ENCODE peak calls at places on chromosomes 3 and 15, in eight cellular contexts. One of them, this sample, is unnamed.

GRCh38 chr15:88747626-88748025 is 55.6 kb upstream of the ACAN start:
- DNase-seq in HepG2: no peak
- DNase-seq in HCT116: no peak
- DNase-seq in H1: no peak
- DNase-seq in A549: no peak
- DNase-seq in NB4: no peak
- DNase-seq in K562: no peak
- DNase-seq in GM12878: no peak
- DNase-seq in this sample: no peak

GRCh38 chr3:81434171-81434570 is 327.3 kb downstream of the GBE1 start:
- DNase-seq in HepG2: no peak
- DNase-seq in HCT116: no peak
- DNase-seq in H1: no peak
- DNase-seq in A549: no peak
- DNase-seq in NB4: no peak
- DNase-seq in K562: no peak
- DNase-seq in GM12878: no peak
- DNase-seq in this sample: no peak

GRCh38 chr3:43755511-43756200 is 64.9 kb downstream of the ABHD5 start:
- DNase-seq in HepG2: no peak
- DNase-seq in HCT116: no peak
- DNase-seq in H1: no peak
- DNase-seq in A549: no peak
- DNase-seq in NB4: no peak
- DNase-seq in K562: no peak
- DNase-seq in GM12878: no peak
- DNase-seq in this sample: no peak

GRCh38 chr15:95932141-95932540 is 398.4 kb upstream of the NR2F2 start:
- DNase-seq in HepG2: no peak
- DNase-seq in HCT116: no peak
- DNase-seq in H1: no peak
- DNase-seq in A549: no peak
- DNase-seq in NB4: no peak
- DNase-seq in K562: no peak
- DNase-seq in GM12878: no peak
- DNase-seq in this sample: no peak

GRCh38 chr15:85849946-85850345 is 55.2 kb upstream of the KLHL25 start:
- DNase-seq in HepG2: no peak
- DNase-seq in HCT116: no peak
- DNase-seq in H1: no peak
- DNase-seq in A549: no peak
- DNase-seq in NB4: no peak
- DNase-seq in K562: no peak
- DNase-seq in GM12878: no peak
- DNase-seq in this sample: no peak

GRCh38 chr3:44030690-44031344 is 210.9 kb upstream of the TOPAZ1 start:
- DNase-seq in HepG2: no peak
- DNase-seq in HCT116: no peak
- DNase-seq in H1: no peak
- DNase-seq in A549: no peak
- DNase-seq in NB4: no peak
- DNase-seq in K562: no peak
- DNase-seq in GM12878: no peak
- DNase-seq in this sample: no peak

GRCh38 chr15:101003706-101004105 is 84.5 kb downstream of the LRRK1 start:
- DNase-seq in HepG2: no peak
- DNase-seq in HCT116: no peak
- DNase-seq in H1: no peak
- DNase-seq in A549: no peak
- DNase-seq in NB4: no peak
- DNase-seq in K562: no peak
- DNase-seq in GM12878: no peak
- DNase-seq in this sample: no peak

GRCh38 chr3:149438981-149439380 is 35.5 kb upstream of the TM4SF4 start:
- DNase-seq in HepG2: no peak
- DNase-seq in HCT116: no peak
- DNase-seq in H1: no peak
- DNase-seq in A549: no peak
- DNase-seq in NB4: no peak
- DNase-seq in K562: no peak
- DNase-seq in GM12878: no peak
- DNase-seq in this sample: no peak

GRCh38 chr3:50515565-50516047 is 12.2 kb upstream of the CACNA2D2 start:
- DNase-seq in HepG2: peak
- DNase-seq in HCT116: no peak
- DNase-seq in H1: no peak
- DNase-seq in A549: no peak
- DNase-seq in NB4: peak
- DNase-seq in K562: peak
- DNase-seq in GM12878: no peak
- DNase-seq in this sample: peak

GRCh38 chr3:192827208-192827607 is 90.4 kb downstream of the MB21D2 start:
- DNase-seq in HepG2: no peak
- DNase-seq in HCT116: no peak
- DNase-seq in H1: no peak
- DNase-seq in A549: no peak
- DNase-seq in NB4: no peak
- DNase-seq in K562: no peak
- DNase-seq in GM12878: no peak
- DNase-seq in this sample: no peak

GRCh38 chr15:40081691-40082194 is 26.9 kb downstream of the BMF start:
- DNase-seq in HepG2: peak
- DNase-seq in HCT116: no peak
- DNase-seq in H1: no peak
- DNase-seq in A549: no peak
- DNase-seq in NB4: peak
- DNase-seq in K562: peak
- DNase-seq in GM12878: no peak
- DNase-seq in this sample: peak

GRCh38 chr3:142319094-142319493 is 93.7 kb upstream of the GK5 start:
- DNase-seq in HepG2: peak
- DNase-seq in HCT116: no peak
- DNase-seq in H1: no peak
- DNase-seq in A549: no peak
- DNase-seq in NB4: no peak
- DNase-seq in K562: peak
- DNase-seq in GM12878: no peak
- DNase-seq in this sample: no peak

GRCh38 chr15:31308185-31308639 is 18.4 kb upstream of the KLF13 start:
- DNase-seq in HepG2: no peak
- DNase-seq in HCT116: no peak
- DNase-seq in H1: no peak
- DNase-seq in A549: no peak
- DNase-seq in NB4: peak
- DNase-seq in K562: no peak
- DNase-seq in GM12878: no peak
- DNase-seq in this sample: peak

GRCh38 chr3:14633819-14634424 is 17.6 kb upstream of the CCDC174 start:
- DNase-seq in HepG2: peak
- DNase-seq in HCT116: peak
- DNase-seq in H1: no peak
- DNase-seq in A549: peak
- DNase-seq in NB4: peak
- DNase-seq in K562: peak
- DNase-seq in GM12878: peak
- DNase-seq in this sample: peak

GRCh38 chr3:190122198-190122771 is 1.6 kb upstream of the P3H2 start:
- DNase-seq in HepG2: no peak
- DNase-seq in HCT116: no peak
- DNase-seq in H1: no peak
- DNase-seq in A549: no peak
- DNase-seq in NB4: no peak
- DNase-seq in K562: no peak
- DNase-seq in GM12878: no peak
- DNase-seq in this sample: no peak

GRCh38 chr3:194906970-194907629 is 221.4 kb downstream of the FAM43A start:
- DNase-seq in HepG2: no peak
- DNase-seq in HCT116: no peak
- DNase-seq in H1: no peak
- DNase-seq in A549: no peak
- DNase-seq in NB4: peak
- DNase-seq in K562: no peak
- DNase-seq in GM12878: no peak
- DNase-seq in this sample: no peak

GRCh38 chr15:79221696-79222095 is 60.8 kb upstream of the ANKRD34C start:
- DNase-seq in HepG2: no peak
- DNase-seq in HCT116: no peak
- DNase-seq in H1: no peak
- DNase-seq in A549: no peak
- DNase-seq in NB4: no peak
- DNase-seq in K562: no peak
- DNase-seq in GM12878: no peak
- DNase-seq in this sample: no peak

GRCh38 chr3:112770026-112770626 is 76.5 kb downstream of the CD200R1L start:
- DNase-seq in HepG2: no peak
- DNase-seq in HCT116: peak
- DNase-seq in H1: peak
- DNase-seq in A549: no peak
- DNase-seq in NB4: peak
- DNase-seq in K562: peak
- DNase-seq in GM12878: no peak
- DNase-seq in this sample: peak

GRCh38 chr3:20772869-20773268 is 586.9 kb upstream of the SGO1 start:
- DNase-seq in HepG2: peak
- DNase-seq in HCT116: no peak
- DNase-seq in H1: no peak
- DNase-seq in A549: no peak
- DNase-seq in NB4: no peak
- DNase-seq in K562: no peak
- DNase-seq in GM12878: no peak
- DNase-seq in this sample: no peak

GRCh38 chr15:77021803-77022381 is 27.0 kb downstream of the PSTPIP1 start:
- DNase-seq in HepG2: no peak
- DNase-seq in HCT116: no peak
- DNase-seq in H1: no peak
- DNase-seq in A549: no peak
- DNase-seq in NB4: peak
- DNase-seq in K562: no peak
- DNase-seq in GM12878: no peak
- DNase-seq in this sample: no peak

GRCh38 chr3:175335229-175335628 is 476.1 kb downstream of the NAALADL2 start:
- DNase-seq in HepG2: no peak
- DNase-seq in HCT116: no peak
- DNase-seq in H1: no peak
- DNase-seq in A549: no peak
- DNase-seq in NB4: no peak
- DNase-seq in K562: no peak
- DNase-seq in GM12878: no peak
- DNase-seq in this sample: no peak

GRCh38 chr15:42344763-42345162 is 14.5 kb upstream of the CAPN3 start:
- DNase-seq in HepG2: no peak
- DNase-seq in HCT116: no peak
- DNase-seq in H1: no peak
- DNase-seq in A549: no peak
- DNase-seq in NB4: peak
- DNase-seq in K562: no peak
- DNase-seq in GM12878: no peak
- DNase-seq in this sample: no peak
- TF ChIP-seq MAX in HepG2: no peak
- TF ChIP-seq MAX in HCT116: no peak
- TF ChIP-seq MAX in H1: no peak
- TF ChIP-seq MAX in A549: no peak
- TF ChIP-seq MAX in NB4: no peak
- TF ChIP-seq MAX in K562: no peak
- TF ChIP-seq MAX in GM12878: no peak
- TF ChIP-seq MAX in this sample: no peak

DNA sequence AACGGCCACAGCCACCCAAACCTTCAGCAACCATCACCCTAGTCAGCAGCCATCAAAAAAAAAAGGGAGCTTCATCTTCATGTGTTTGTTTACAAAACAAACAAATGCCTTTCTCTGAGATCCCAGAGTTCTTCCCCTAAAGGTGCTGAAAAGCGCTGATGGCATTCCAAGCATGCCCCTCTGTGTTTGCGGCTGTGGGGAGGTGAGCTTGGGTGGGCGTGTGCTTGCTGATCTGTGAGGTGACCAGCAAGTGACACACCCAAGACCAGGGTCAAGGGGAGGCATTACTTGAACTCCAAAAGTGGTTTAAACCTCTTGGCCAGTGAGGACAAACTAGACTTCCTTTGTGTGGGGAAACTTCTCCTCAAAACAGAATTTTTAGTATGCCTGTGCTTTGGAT is 81.5 kb downstream of the DHX36 start:
- DNase-seq in HepG2: no peak
- DNase-seq in HCT116: no peak
- DNase-seq in H1: peak
- DNase-seq in A549: no peak
- DNase-seq in NB4: no peak
- DNase-seq in K562: no peak
- DNase-seq in GM12878: no peak
- DNase-seq in this sample: peak
- TF ChIP-seq MAX in HepG2: no peak
- TF ChIP-seq MAX in HCT116: no peak
- TF ChIP-seq MAX in H1: no peak
- TF ChIP-seq MAX in A549: no peak
- TF ChIP-seq MAX in NB4: no peak
- TF ChIP-seq MAX in K562: no peak
- TF ChIP-seq MAX in GM12878: no peak
- TF ChIP-seq MAX in this sample: no peak

DNA sequence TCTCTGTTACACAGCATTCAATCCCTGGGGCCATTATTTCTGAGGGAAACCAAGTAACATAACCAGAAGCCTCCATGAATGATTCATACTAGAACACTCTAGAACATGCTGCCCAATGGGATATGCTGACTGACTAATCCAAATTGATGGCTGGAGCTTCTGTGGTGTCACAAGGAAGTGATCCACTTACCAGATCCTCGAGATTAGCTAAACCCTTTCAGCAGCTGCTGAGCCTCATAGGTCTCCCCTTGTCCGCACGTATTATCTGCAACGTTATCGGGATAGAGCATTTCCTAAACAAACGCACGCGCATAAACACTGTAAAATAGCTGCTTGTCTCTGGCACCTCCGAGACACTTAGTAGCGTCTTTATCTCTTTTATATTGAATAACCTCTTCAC is 61.2 kb upstream of the PROK2 start:
- DNase-seq in HepG2: no peak
- DNase-seq in HCT116: no peak
- DNase-seq in H1: no peak
- DNase-seq in A549: no peak
- DNase-seq in NB4: no peak
- DNase-seq in K562: no peak
- DNase-seq in GM12878: no peak
- DNase-seq in this sample: no peak
- TF ChIP-seq MAX in HepG2: no peak
- TF ChIP-seq MAX in HCT116: no peak
- TF ChIP-seq MAX in H1: no peak
- TF ChIP-seq MAX in A549: no peak
- TF ChIP-seq MAX in NB4: no peak
- TF ChIP-seq MAX in K562: no peak
- TF ChIP-seq MAX in GM12878: no peak
- TF ChIP-seq MAX in this sample: no peak

GRCh38 chr3:53744351-53744750 is 101.9 kb downstream of the CHDH start:
- DNase-seq in HepG2: no peak
- DNase-seq in HCT116: no peak
- DNase-seq in H1: peak
- DNase-seq in A549: no peak
- DNase-seq in NB4: no peak
- DNase-seq in K562: no peak
- DNase-seq in GM12878: no peak
- DNase-seq in this sample: peak

GRCh38 chr3:53739926-53740325 is 106.3 kb downstream of the CHDH start:
- DNase-seq in HepG2: no peak
- DNase-seq in HCT116: no peak
- DNase-seq in H1: no peak
- DNase-seq in A549: no peak
- DNase-seq in NB4: no peak
- DNase-seq in K562: no peak
- DNase-seq in GM12878: no peak
- DNase-seq in this sample: no peak

GRCh38 chr3:53740946-53741345 is 105.3 kb downstream of the CHDH start:
- DNase-seq in HepG2: no peak
- DNase-seq in HCT116: no peak
- DNase-seq in H1: no peak
- DNase-seq in A549: no peak
- DNase-seq in NB4: no peak
- DNase-seq in K562: no peak
- DNase-seq in GM12878: no peak
- DNase-seq in this sample: no peak
- TF ChIP-seq MAX in HepG2: no peak
- TF ChIP-seq MAX in HCT116: no peak
- TF ChIP-seq MAX in H1: no peak
- TF ChIP-seq MAX in A549: no peak
- TF ChIP-seq MAX in NB4: no peak
- TF ChIP-seq MAX in K562: no peak
- TF ChIP-seq MAX in GM12878: no peak
- TF ChIP-seq MAX in this sample: no peak